ENCODE peak calls at places on chromosomes 5 and 9, in ten cellular contexts. R is HEK293T; V is stimulated activated effector memory CD8-positive, alpha-beta T cell treated with anti-CD3 and anti-CD28 coated beads, Interleukin-12 subunit alpha, Interleukin-12 subunit beta, amount 100 ng/mL, for 72 hours; U is memory B cell; G is T-helper 2 cell; C is aorta; B is activated naive CD8-positive, alpha-beta T cell treated with anti-CD3 and anti-CD28 coated beads for 36 hours; M is NCI-H1092; Z is activated CD8-positive, alpha-beta T cell treated with anti-CD3 and anti-CD28 coated beads for 36 hours; S is endothelial cell. P is an unnamed sample.

GRCh38 chr5:119382167-119382566 is 26.3 kb downstream of the TNFAIP8 start:
- DNase-seq in V (peak; percentile 26), Z (no peak), S (no peak), B (no peak), U (no peak), M (no peak), C (no peak), R (no peak), G (no peak), P (no peak)

GRCh38 chr5:84825616-84826015 is 440.9 kb upstream of the EDIL3 start:
- DNase-seq in R (no peak), M (no peak), C (no peak), S (no peak), B (no peak), G (no peak), U (no peak), Z (no peak), V (no peak), P (no peak)

GRCh38 chr5:109413463-109413862 is 3.7 kb upstream of the PJA2 start:
- DNase-seq in C (no peak), R (no peak), U (no peak), G (no peak), Z (no peak), V (no peak), B (no peak), S (no peak), M (peak; percentile 21), P (no peak)

GRCh38 chr9:125496313-125496838 is 210.6 kb downstream of the MAPKAP1 start:
- DNase-seq in S (no peak), V (no peak), Z (no peak), R (no peak), M (no peak), C (no peak), G (no peak), B (no peak), U (no peak), P (no peak)

GRCh38 chr5:176816043-176816745 is 5.8 kb downstream of the UNC5A start:
- DNase-seq in V (no peak), M (peak; percentile 59), U (no peak), G (no peak), S (no peak), R (no peak), B (no peak), C (no peak), Z (no peak), P (no peak)

GRCh38 chr5:175853573-175854230 is 17.7 kb upstream of the CPLX2 start:
- DNase-seq in S (no peak), U (no peak), M (no peak), Z (no peak), V (no peak), R (no peak), B (no peak), C (no peak), G (no peak), P (no peak)

GRCh38 chr9:125430611-125431305 is 169.1 kb downstream of the GAPVD1 start:
- DNase-seq in V (no peak), B (no peak), S (no peak), C (peak; percentile 42), G (no peak), U (no peak), R (no peak), M (no peak), Z (no peak), P (peak; percentile 18)

GRCh38 chr9:88826651-88827245 is 164.5 kb upstream of the S1PR3 start:
- DNase-seq in Z (no peak), M (no peak), B (no peak), R (no peak), G (no peak), C (no peak), S (no peak), V (no peak), U (no peak), P (no peak)

GRCh38 chr5:122170630-122171029 is 41.3 kb downstream of the ZNF474 start:
- DNase-seq in S (no peak), M (no peak), B (no peak), U (no peak), V (no peak), R (no peak), G (no peak), Z (no peak), C (no peak), P (no peak)

GRCh38 chr5:151737421-151737820 is 21.0 kb downstream of the ATOX1 start:
- DNase-seq in Z (no peak), V (no peak), B (no peak), M (no peak), S (no peak), C (no peak), R (no peak), G (no peak), U (no peak), P (no peak)

GRCh38 chr5:149452007-149452664 is 73.0 kb upstream of the IL17B start:
- DNase-seq in G (no peak), U (no peak), V (no peak), S (peak; percentile 62), C (no peak), B (no peak), Z (no peak), M (no peak), R (no peak), P (peak; percentile 97)

GRCh38 chr5:6748142-6748541 is 34.9 kb downstream of the TENT4A start:
- DNase-seq in V (no peak), Z (no peak), U (no peak), C (no peak), R (no peak), M (no peak), S (no peak), B (no peak), G (no peak), P (no peak)

GRCh38 chr5:14364096-14364495 is 217.5 kb upstream of the OTULINL start:
- DNase-seq in G (no peak), M (no peak), R (no peak), U (no peak), Z (no peak), B (no peak), C (no peak), S (no peak), V (no peak), P (no peak)

GRCh38 chr9:36163049-36163839 is 5.9 kb upstream of the CCIN start:
- DNase-seq in V (no peak), R (no peak), S (peak; percentile 47), M (no peak), G (no peak), Z (no peak), U (no peak), B (no peak), C (peak; percentile 90), P (no peak)

GRCh38 chr9:5481744-5482027 is 28.6 kb upstream of the PDCD1LG2 start:
- DNase-seq in U (no peak), C (no peak), S (no peak), G (no peak), B (no peak), Z (no peak), M (no peak), V (no peak), R (no peak), P (no peak)

GRCh38 chr5:32710335-32710858 is 724 bp upstream of the NPR3 start:
- DNase-seq in M (no peak), C (peak; percentile 87), G (no peak), B (peak; percentile 9), U (no peak), Z (peak; percentile 5), V (no peak), S (peak; percentile 41), R (peak; percentile 21), P (peak; percentile 29)

GRCh38 chr5:61386062-61386800 is 54.2 kb downstream of the ZSWIM6 start:
- DNase-seq in B (no peak), S (no peak), G (no peak), Z (no peak), U (no peak), C (no peak), M (peak; percentile 67), R (no peak), V (no peak), P (peak; percentile 34)

GRCh38 chr9:93968451-93969327 is 13.5 kb upstream of the BARX1 start:
- DNase-seq in R (peak; percentile 6), M (no peak), B (no peak), U (no peak), Z (no peak), C (no peak), G (no peak), V (no peak), S (no peak), P (no peak)

GRCh38 chr9:69314547-69314946 is 10.5 kb upstream of the ENTREP1 start:
- DNase-seq in V (no peak), B (no peak), Z (no peak), R (no peak), U (no peak), G (no peak), M (no peak), S (no peak), C (no peak), P (no peak)

GRCh38 chr5:175814676-175815075 is 56.7 kb upstream of the CPLX2 start:
- DNase-seq in R (no peak), S (no peak), U (no peak), V (no peak), C (peak; percentile 75), M (no peak), Z (no peak), B (no peak), G (no peak), P (no peak)

GRCh38 chr9:95463145-95464060 is 53.4 kb downstream of the PTCH1 start:
- DNase-seq in V (peak; percentile 51), C (no peak), S (no peak), M (no peak), G (no peak), Z (peak; percentile 17), U (no peak), R (no peak), B (no peak), P (no peak)

GRCh38 chr5:18314192-18314778 is 680.0 kb downstream of the TAF11L14 start:
- DNase-seq in R (no peak), M (no peak), U (peak; percentile 25), V (no peak), B (no peak), C (no peak), S (no peak), Z (peak; percentile 15), G (no peak), P (no peak)